ENCODE peak calls at places on chromosomes 16 and 17, in five cellular contexts. B is H7; F is upper lobe of right lung; L is T-helper 2 cell; P is activated CD4-positive, alpha-beta memory T cell treated with anti-CD3 and anti-CD28 coated beads, Interleukin-2, amount 10 ng/mL, durations not matched to agents 7 days and 5 days. D is an unnamed sample.

GRCh38 chr17:37273419-37274051 is 102.2 kb upstream of the C17orf78 start:
- DNase-seq in L (no peak), P (no peak), B (peak), F (no peak), D (no peak)

GRCh38 chr17:38893612-38894011 is 23.8 kb downstream of the LASP1 start:
- DNase-seq in B (no peak), L (no peak), P (peak), F (peak), D (no peak)

GRCh38 chr16:1153480-1154160 is 714 bp downstream of the CACNA1H start:
- DNase-seq in P (no peak), B (no peak), L (no peak), F (no peak), D (no peak)

GRCh38 chr17:26818736-26819135 is 475.2 kb upstream of the WSB1 start:
- DNase-seq in P (no peak), B (no peak), F (no peak), L (no peak), D (no peak)

GRCh38 chr16:89860747-89861304 is 12.6 kb upstream of the TCF25 start:
- DNase-seq in B (peak), L (peak), P (peak), F (peak), D (no peak)

GRCh38 chr17:1034652-1035210 is 37.8 kb downstream of the TIMM22 start:
- DNase-seq in F (no peak), B (no peak), P (no peak), L (no peak), D (no peak)

GRCh38 chr16:72740346-72740745 is 307.6 kb downstream of the ZFHX3 start:
- DNase-seq in P (no peak), F (no peak), B (no peak), L (no peak), D (no peak)

GRCh38 chr17:46764709-46765401 is 53.6 kb downstream of the WNT3 start:
- DNase-seq in B (peak), F (peak), L (no peak), P (no peak), D (no peak)

GRCh38 chr17:27244481-27245223 is 49.3 kb upstream of the WSB1 start:
- DNase-seq in P (no peak), B (peak), F (peak), L (no peak), D (no peak)

GRCh38 chr17:75338335-75338734 is 49.1 kb upstream of the SLC25A19 start:
- DNase-seq in F (no peak), P (no peak), B (no peak), L (no peak), D (no peak)

D was measured in chondrocyte.